ENCODE peak calls at places on chromosomes 13 and 19, in seven cellular contexts. One of them, this sample, is unnamed. For H3K4me1 and H3K36me3, the result is how much of the 10 kb centered on the place peaks cover.

GRCh38 chr13:47798906-47799305 is 202.2 kb downstream of the SUCLA2 start:
- DNase-seq in tibial artery: no peak
- DNase-seq in uterus: no peak
- DNase-seq in Peyer's patch: no peak
- DNase-seq in psoas muscle: no peak
- DNase-seq in transverse colon: no peak
- DNase-seq in ascending aorta: no peak
- DNase-seq in this sample: no peak

GRCh38 chr13:112746044-112746443 is 56.2 kb downstream of the ATP11A start:
- DNase-seq in tibial artery: no peak
- DNase-seq in uterus: no peak
- DNase-seq in Peyer's patch: no peak
- DNase-seq in psoas muscle: no peak
- DNase-seq in transverse colon: no peak
- DNase-seq in ascending aorta: no peak
- DNase-seq in this sample: no peak

GRCh38 chr19:58514564-58515020 is 2.8 kb upstream of the SLC27A5 start:
- DNase-seq in tibial artery: no peak
- DNase-seq in uterus: no peak
- DNase-seq in Peyer's patch: no peak
- DNase-seq in psoas muscle: no peak
- DNase-seq in transverse colon: no peak
- DNase-seq in ascending aorta: no peak
- DNase-seq in this sample: no peak

GRCh38 chr13:29435125-29435911 is 160.2 kb downstream of the SLC7A1 start:
- DNase-seq in tibial artery: no peak
- DNase-seq in uterus: peak
- DNase-seq in Peyer's patch: no peak
- DNase-seq in psoas muscle: no peak
- DNase-seq in transverse colon: no peak
- DNase-seq in ascending aorta: peak
- DNase-seq in this sample: no peak

GRCh38 chr13:40127476-40127875 is 472.0 kb downstream of the COG6 start:
- DNase-seq in tibial artery: no peak
- DNase-seq in uterus: no peak
- DNase-seq in Peyer's patch: peak
- DNase-seq in psoas muscle: no peak
- DNase-seq in transverse colon: no peak
- DNase-seq in ascending aorta: no peak
- DNase-seq in this sample: no peak

GRCh38 chr19:3055741-3056453 is 6.4 kb downstream of the TLE5 start:
- DNase-seq in tibial artery: no peak
- DNase-seq in uterus: peak
- DNase-seq in Peyer's patch: no peak
- DNase-seq in psoas muscle: peak
- DNase-seq in transverse colon: peak
- DNase-seq in ascending aorta: no peak
- DNase-seq in this sample: no peak

GRCh38 chr13:76542176-76542575 is 344.0 kb downstream of the KCTD12 start:
- DNase-seq in tibial artery: no peak
- DNase-seq in uterus: no peak
- DNase-seq in Peyer's patch: no peak
- DNase-seq in psoas muscle: no peak
- DNase-seq in transverse colon: no peak
- DNase-seq in ascending aorta: no peak
- DNase-seq in this sample: no peak

GRCh38 chr13:49113526-49114286 is 106.4 kb upstream of the MLNR start:
- DNase-seq in tibial artery: no peak
- DNase-seq in uterus: no peak
- DNase-seq in Peyer's patch: no peak
- DNase-seq in psoas muscle: no peak
- DNase-seq in transverse colon: no peak
- DNase-seq in ascending aorta: no peak
- DNase-seq in this sample: no peak

GRCh38 chr19:405138-405965 is 3.6 kb downstream of the C2CD4C start:
- DNase-seq in tibial artery: peak
- DNase-seq in uterus: no peak
- DNase-seq in Peyer's patch: no peak
- DNase-seq in psoas muscle: peak
- DNase-seq in transverse colon: peak
- DNase-seq in ascending aorta: no peak
- DNase-seq in this sample: no peak

GRCh38 chr13:60326273-60326672 is 70.7 kb upstream of the TDRD3 start:
- DNase-seq in tibial artery: no peak
- DNase-seq in uterus: no peak
- DNase-seq in Peyer's patch: no peak
- DNase-seq in psoas muscle: no peak
- DNase-seq in transverse colon: no peak
- DNase-seq in ascending aorta: no peak
- DNase-seq in this sample: no peak

GRCh38 chr13:70812481-70812880 is 704.2 kb upstream of the KLHL1 start:
- DNase-seq in tibial artery: no peak
- DNase-seq in uterus: no peak
- DNase-seq in Peyer's patch: no peak
- DNase-seq in psoas muscle: no peak
- DNase-seq in transverse colon: no peak
- DNase-seq in ascending aorta: no peak
- DNase-seq in this sample: no peak

GRCh38 chr13:101570410-101570809 is 117.9 kb downstream of the ITGBL1 start:
- DNase-seq in tibial artery: no peak
- DNase-seq in uterus: no peak
- DNase-seq in Peyer's patch: no peak
- DNase-seq in psoas muscle: no peak
- DNase-seq in transverse colon: no peak
- DNase-seq in ascending aorta: no peak
- DNase-seq in this sample: no peak

GRCh38 chr13:113841355-113841653 is 22.6 kb downstream of the GAS6 start:
- DNase-seq in tibial artery: no peak
- DNase-seq in uterus: no peak
- DNase-seq in Peyer's patch: no peak
- DNase-seq in psoas muscle: no peak
- DNase-seq in transverse colon: no peak
- DNase-seq in ascending aorta: no peak
- DNase-seq in this sample: no peak

GRCh38 chr13:91240341-91240740 is 107.1 kb upstream of the MIR17HG start:
- DNase-seq in tibial artery: no peak
- DNase-seq in uterus: no peak
- DNase-seq in Peyer's patch: no peak
- DNase-seq in psoas muscle: no peak
- DNase-seq in transverse colon: no peak
- DNase-seq in ascending aorta: no peak
- DNase-seq in this sample: no peak

GRCh38 chr13:73673931-73674330 is 460.3 kb downstream of the KLF12 start:
- DNase-seq in tibial artery: no peak
- DNase-seq in uterus: no peak
- DNase-seq in Peyer's patch: no peak
- DNase-seq in psoas muscle: no peak
- DNase-seq in transverse colon: no peak
- DNase-seq in ascending aorta: no peak
- DNase-seq in this sample: no peak

GRCh38 chr19:47399198-47399597 is 20.1 kb downstream of the MEIS3 start:
- DNase-seq in tibial artery: no peak
- DNase-seq in uterus: no peak
- DNase-seq in Peyer's patch: no peak
- DNase-seq in psoas muscle: no peak
- DNase-seq in transverse colon: no peak
- DNase-seq in ascending aorta: no peak
- DNase-seq in this sample: no peak

GRCh38 chr19:15508035-15508710 is at the start of gene CYP4F22:
- DNase-seq in tibial artery: no peak
- DNase-seq in uterus: no peak
- DNase-seq in Peyer's patch: no peak
- DNase-seq in psoas muscle: no peak
- DNase-seq in transverse colon: no peak
- DNase-seq in ascending aorta: no peak
- DNase-seq in this sample: no peak

GRCh38 chr13:75091707-75092106 is 390.3 kb downstream of the TBC1D4 start:
- DNase-seq in tibial artery: no peak
- DNase-seq in uterus: no peak
- DNase-seq in Peyer's patch: no peak
- DNase-seq in psoas muscle: no peak
- DNase-seq in transverse colon: no peak
- DNase-seq in ascending aorta: no peak
- DNase-seq in this sample: no peak

GRCh38 chr13:19810996-19811881 is 28.5 kb upstream of the PSPC1 start:
- DNase-seq in tibial artery: no peak
- DNase-seq in uterus: no peak
- DNase-seq in Peyer's patch: peak
- DNase-seq in psoas muscle: no peak
- DNase-seq in transverse colon: no peak
- DNase-seq in ascending aorta: no peak
- DNase-seq in this sample: no peak

GRCh38 chr19:34215006-34215665 is 39.2 kb upstream of the GARRE1 start:
- DNase-seq in tibial artery: no peak
- DNase-seq in uterus: no peak
- DNase-seq in Peyer's patch: no peak
- DNase-seq in psoas muscle: no peak
- DNase-seq in transverse colon: no peak
- DNase-seq in ascending aorta: no peak
- DNase-seq in this sample: no peak
- H3K4me1 ChIP-seq in tibial artery: under half
- H3K4me1 ChIP-seq in uterus: under half
- H3K4me1 ChIP-seq in Peyer's patch: under half
- H3K4me1 ChIP-seq in psoas muscle: under half
- H3K4me1 ChIP-seq in transverse colon: under half
- H3K4me1 ChIP-seq in ascending aorta: under half
- H3K4me1 ChIP-seq in this sample: under half

GRCh38 chr13:100544866-100545683 is 43.5 kb downstream of the GGACT start:
- DNase-seq in tibial artery: peak
- DNase-seq in uterus: no peak
- DNase-seq in Peyer's patch: no peak
- DNase-seq in psoas muscle: peak
- DNase-seq in transverse colon: no peak
- DNase-seq in ascending aorta: peak
- DNase-seq in this sample: no peak
- H3K27ac ChIP-seq in tibial artery: no peak
- H3K27ac ChIP-seq in uterus: peak
- H3K27ac ChIP-seq in Peyer's patch: no peak
- H3K27ac ChIP-seq in psoas muscle: no peak
- H3K27ac ChIP-seq in transverse colon: no peak
- H3K27ac ChIP-seq in ascending aorta: no peak
- H3K27ac ChIP-seq in this sample: no peak

GRCh38 chr19:16846901-16847300 is 17.7 kb downstream of the SIN3B start:
- DNase-seq in tibial artery: no peak
- DNase-seq in uterus: no peak
- DNase-seq in Peyer's patch: no peak
- DNase-seq in psoas muscle: no peak
- DNase-seq in transverse colon: no peak
- DNase-seq in ascending aorta: no peak
- DNase-seq in this sample: no peak

GRCh38 chr19:16850133-16850532 is 20.9 kb downstream of the SIN3B start:
- DNase-seq in tibial artery: no peak
- DNase-seq in uterus: no peak
- DNase-seq in Peyer's patch: no peak
- DNase-seq in psoas muscle: no peak
- DNase-seq in transverse colon: no peak
- DNase-seq in ascending aorta: no peak
- DNase-seq in this sample: no peak

GRCh38 chr19:16849168-16849567 is 20.0 kb downstream of the SIN3B start:
- DNase-seq in tibial artery: no peak
- DNase-seq in uterus: no peak
- DNase-seq in Peyer's patch: no peak
- DNase-seq in psoas muscle: no peak
- DNase-seq in transverse colon: peak
- DNase-seq in ascending aorta: no peak
- DNase-seq in this sample: no peak

GRCh38 chr19:16851031-16851712 is 22.0 kb downstream of the SIN3B start:
- DNase-seq in tibial artery: no peak
- DNase-seq in uterus: no peak
- DNase-seq in Peyer's patch: no peak
- DNase-seq in psoas muscle: no peak
- DNase-seq in transverse colon: no peak
- DNase-seq in ascending aorta: no peak
- DNase-seq in this sample: no peak

DNA sequence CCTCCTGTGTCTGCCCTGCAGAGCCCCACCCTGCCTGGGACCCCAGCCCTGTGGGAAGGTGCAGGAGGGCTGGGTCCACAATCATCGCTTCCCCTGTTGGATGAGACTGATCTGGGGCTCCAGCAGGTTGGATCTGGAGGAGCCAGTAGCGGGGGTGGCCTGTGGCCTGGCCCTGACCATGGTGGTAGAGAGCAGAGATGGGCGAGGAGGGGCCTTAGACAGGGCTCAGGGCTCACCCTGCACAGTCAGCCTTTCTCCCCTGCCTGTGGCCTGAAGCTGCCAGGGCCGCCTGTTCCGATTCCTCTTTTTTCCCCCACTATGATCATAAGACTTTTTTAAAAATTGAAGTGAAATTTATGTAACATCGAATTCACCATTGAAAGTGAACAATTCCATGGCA is 18.2 kb downstream of the SIN3B start:
- DNase-seq in tibial artery: no peak
- DNase-seq in uterus: no peak
- DNase-seq in Peyer's patch: no peak
- DNase-seq in psoas muscle: no peak
- DNase-seq in transverse colon: no peak
- DNase-seq in ascending aorta: no peak
- DNase-seq in this sample: no peak
- H3K36me3 ChIP-seq in tibial artery: half or more
- H3K36me3 ChIP-seq in uterus: under half
- H3K36me3 ChIP-seq in Peyer's patch: under half
- H3K36me3 ChIP-seq in psoas muscle: under half
- H3K36me3 ChIP-seq in transverse colon: under half
- H3K36me3 ChIP-seq in ascending aorta: half or more
- H3K36me3 ChIP-seq in this sample: half or more

GRCh38 chr13:25871389-25872125 is 180.3 kb downstream of the SHISA2 start:
- DNase-seq in tibial artery: no peak
- DNase-seq in uterus: no peak
- DNase-seq in Peyer's patch: no peak
- DNase-seq in psoas muscle: no peak
- DNase-seq in transverse colon: no peak
- DNase-seq in ascending aorta: no peak
- DNase-seq in this sample: no peak

GRCh38 chr13:25869941-25870340 is 181.9 kb downstream of the SHISA2 start:
- DNase-seq in tibial artery: no peak
- DNase-seq in uterus: no peak
- DNase-seq in Peyer's patch: no peak
- DNase-seq in psoas muscle: peak
- DNase-seq in transverse colon: no peak
- DNase-seq in ascending aorta: no peak
- DNase-seq in this sample: no peak

GRCh38 chr13:25864936-25865335 is 186.9 kb downstream of the SHISA2 start:
- DNase-seq in tibial artery: no peak
- DNase-seq in uterus: no peak
- DNase-seq in Peyer's patch: no peak
- DNase-seq in psoas muscle: no peak
- DNase-seq in transverse colon: no peak
- DNase-seq in ascending aorta: no peak
- DNase-seq in this sample: no peak

GRCh38 chr13:25865391-25865790 is 186.4 kb downstream of the SHISA2 start:
- DNase-seq in tibial artery: no peak
- DNase-seq in uterus: no peak
- DNase-seq in Peyer's patch: no peak
- DNase-seq in psoas muscle: no peak
- DNase-seq in transverse colon: no peak
- DNase-seq in ascending aorta: no peak
- DNase-seq in this sample: no peak

DNA sequence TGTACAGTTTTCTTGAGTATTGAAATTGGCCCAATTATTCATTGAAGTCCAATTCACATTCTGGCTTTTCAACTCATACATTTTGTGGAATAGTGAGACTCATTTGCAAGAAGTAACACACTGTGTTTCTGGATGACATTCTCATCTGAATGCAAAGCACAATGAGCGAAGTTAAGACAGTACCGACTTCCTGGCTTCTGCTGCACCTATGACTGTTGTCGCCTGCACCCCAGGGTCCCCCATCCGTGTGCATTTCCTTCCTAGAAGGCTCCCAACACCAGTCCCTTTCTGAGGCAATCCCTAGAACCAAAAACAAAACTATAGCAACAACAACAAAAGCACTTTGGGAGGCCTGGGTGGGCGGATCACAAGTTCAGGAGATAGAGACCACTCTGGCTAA is 183.3 kb downstream of the SHISA2 start:
- DNase-seq in tibial artery: no peak
- DNase-seq in uterus: no peak
- DNase-seq in Peyer's patch: no peak
- DNase-seq in psoas muscle: no peak
- DNase-seq in transverse colon: no peak
- DNase-seq in ascending aorta: no peak
- DNase-seq in this sample: no peak
- H3K4me1 ChIP-seq in tibial artery: under half
- H3K4me1 ChIP-seq in uterus: under half
- H3K4me1 ChIP-seq in Peyer's patch: under half
- H3K4me1 ChIP-seq in psoas muscle: under half
- H3K4me1 ChIP-seq in transverse colon: under half
- H3K4me1 ChIP-seq in ascending aorta: under half
- H3K4me1 ChIP-seq in this sample: under half

This sample was measured in naive thymus-derived CD4-positive, alpha-beta T cell.